ENCODE peak calls at places on chromosomes 4 and X, in four cellular contexts. One of them, this sample, is unnamed.

GRCh38 chrX:108417257-108417656 is 21.0 kb downstream of the COL4A6 start:
- DNase-seq in HT-29: no peak
- DNase-seq in NCI-H460: no peak
- DNase-seq in RCC 7860: no peak
- DNase-seq in this sample: no peak

GRCh38 chr4:98377626-98378025 is 116.4 kb downstream of the RAP1GDS1 start:
- DNase-seq in HT-29: no peak
- DNase-seq in NCI-H460: no peak
- DNase-seq in RCC 7860: no peak
- DNase-seq in this sample: no peak

GRCh38 chrX:64205441-64205734 is at the start of gene AMER1:
- DNase-seq in NCI-H460: no peak
- DNase-seq in RCC 7860: no peak
- DNase-seq in HT-29: no peak
- DNase-seq in this sample: peak

GRCh38 chr4:186724861-186725419 is 1.3 kb upstream of the FAT1 start:
- DNase-seq in HT-29: peak
- DNase-seq in RCC 7860: peak
- DNase-seq in NCI-H460: no peak
- DNase-seq in this sample: peak

GRCh38 chr4:138673053-138673452 is 342.5 kb upstream of the NOCT start:
- DNase-seq in NCI-H460: no peak
- DNase-seq in RCC 7860: no peak
- DNase-seq in HT-29: no peak
- DNase-seq in this sample: no peak

GRCh38 chr4:85823295-85823694 is 348.3 kb downstream of the ARHGAP24 start:
- DNase-seq in HT-29: no peak
- DNase-seq in NCI-H460: peak
- DNase-seq in RCC 7860: no peak
- DNase-seq in this sample: peak

GRCh38 chrX:155956649-155957048 is 40.8 kb upstream of the IL9R start:
- DNase-seq in NCI-H460: no peak
- DNase-seq in RCC 7860: no peak
- DNase-seq in HT-29: no peak
- DNase-seq in this sample: no peak

GRCh38 chrX:71953391-71953790 is 42.7 kb downstream of the NHSL2 start:
- DNase-seq in RCC 7860: no peak
- DNase-seq in HT-29: no peak
- DNase-seq in NCI-H460: no peak
- DNase-seq in this sample: no peak

GRCh38 chrX:146224442-146224841 is 406.8 kb downstream of the SLITRK2 start:
- DNase-seq in HT-29: peak
- DNase-seq in NCI-H460: no peak
- DNase-seq in RCC 7860: no peak
- DNase-seq in this sample: peak

GRCh38 chrX:128928636-128929035 is 594.7 kb downstream of the SMARCA1 start:
- DNase-seq in HT-29: no peak
- DNase-seq in NCI-H460: no peak
- DNase-seq in RCC 7860: no peak
- DNase-seq in this sample: peak

GRCh38 chr4:89356086-89356485 is 48.5 kb upstream of the GPRIN3 start:
- DNase-seq in RCC 7860: no peak
- DNase-seq in HT-29: peak
- DNase-seq in NCI-H460: no peak
- DNase-seq in this sample: no peak

GRCh38 chr4:2217726-2218125 is 24.2 kb downstream of the HAUS3 start:
- DNase-seq in RCC 7860: peak
- DNase-seq in HT-29: peak
- DNase-seq in NCI-H460: no peak
- DNase-seq in this sample: no peak

GRCh38 chrX:43165343-43165920 is 387.5 kb upstream of the PPP1R2C start:
- DNase-seq in HT-29: no peak
- DNase-seq in RCC 7860: no peak
- DNase-seq in NCI-H460: no peak
- DNase-seq in this sample: no peak

GRCh38 chr4:152480901-152481300 is 55.0 kb downstream of the FBXW7 start:
- DNase-seq in HT-29: no peak
- DNase-seq in NCI-H460: no peak
- DNase-seq in RCC 7860: no peak
- DNase-seq in this sample: no peak

GRCh38 chr4:53706422-53707032 is 115.2 kb upstream of the LNX1 start:
- DNase-seq in HT-29: peak
- DNase-seq in RCC 7860: no peak
- DNase-seq in NCI-H460: peak
- DNase-seq in this sample: peak

GRCh38 chr4:8228319-8229250 is 29.5 kb downstream of the SH3TC1 start:
- DNase-seq in RCC 7860: peak
- DNase-seq in HT-29: no peak
- DNase-seq in NCI-H460: peak
- DNase-seq in this sample: peak

GRCh38 chrX:1883772-1884171 is 268.9 kb downstream of the ASMT start:
- DNase-seq in HT-29: no peak
- DNase-seq in RCC 7860: no peak
- DNase-seq in NCI-H460: no peak
- DNase-seq in this sample: no peak

GRCh38 chrX:106588801-106589200 is 23.0 kb upstream of the RADX start:
- DNase-seq in HT-29: no peak
- DNase-seq in NCI-H460: no peak
- DNase-seq in RCC 7860: no peak
- DNase-seq in this sample: no peak

GRCh38 chr4:183140911-183141320 is 41.9 kb downstream of the WWC2 start:
- DNase-seq in HT-29: no peak
- DNase-seq in NCI-H460: no peak
- DNase-seq in RCC 7860: peak
- DNase-seq in this sample: no peak

GRCh38 chr4:15855804-15856475 is 77.8 kb downstream of the CD38 start:
- DNase-seq in RCC 7860: no peak
- DNase-seq in HT-29: no peak
- DNase-seq in NCI-H460: no peak
- DNase-seq in this sample: peak

GRCh38 chr4:113566015-113566795 is 195.3 kb downstream of the CAMK2D start:
- DNase-seq in RCC 7860: no peak
- DNase-seq in HT-29: no peak
- DNase-seq in NCI-H460: no peak
- DNase-seq in this sample: no peak

This sample was measured in DMS53.